ENCODE peak calls at places on chromosomes 13 and 19, in four cellular contexts. A is right atrium auricular region, C is Peyer's patch, K is small intestine. T is an unnamed sample. For H3K4me1, the result is how much of the 10 kb centered on the place peaks cover.

GRCh38 chr13:113061796-113062425 is 43.7 kb upstream of the F7 start:
- DNase-seq in A (no peak), C (no peak), K (no peak), T (no peak)

GRCh38 chr19:12834418-12834943 is at the start of gene RTBDN:
- DNase-seq in A (no peak), C (no peak), K (no peak), T (no peak)

GRCh38 chr19:10339380-10339960 is at the start of gene ICAM3:
- DNase-seq in A (no peak), C (peak), K (peak), T (peak)

GRCh38 chr13:23754506-23754905 is 134.7 kb downstream of the MIPEP start:
- DNase-seq in A (no peak), C (no peak), K (no peak), T (peak)

GRCh38 chr13:100535401-100536135 is 53.0 kb downstream of the GGACT start:
- DNase-seq in A (peak), C (no peak), K (no peak), T (no peak)

GRCh38 chr19:39409207-39409885 is 2.7 kb downstream of the ZFP36 start:
- DNase-seq in A (peak), C (peak), K (peak), T (peak)

GRCh38 chr19:15173746-15174404 is 26.9 kb downstream of the NOTCH3 start:
- DNase-seq in A (no peak), C (no peak), K (peak), T (no peak)

GRCh38 chr13:79837741-79838450 is 356.9 kb downstream of the NDFIP2 start:
- DNase-seq in A (no peak), C (no peak), K (no peak), T (no peak)

GRCh38 chr19:56987184-56987583 is 132.6 kb upstream of the USP29 start:
- DNase-seq in A (no peak), C (no peak), K (no peak), T (no peak)

GRCh38 chr19:48635966-48636858 is 967 bp downstream of the DBP start:
- DNase-seq in A (no peak), C (no peak), K (peak), T (no peak)

GRCh38 chr19:35417278-35417677 is 30.8 kb upstream of the FFAR2 start:
- DNase-seq in A (no peak), C (no peak), K (no peak), T (no peak)

GRCh38 chr19:55172741-55173140 is 6.3 kb upstream of the DNAAF3 start:
- DNase-seq in A (no peak), C (no peak), K (no peak), T (no peak)

GRCh38 chr13:100537486-100537885 is 51.1 kb downstream of the GGACT start:
- DNase-seq in A (no peak), C (peak), K (no peak), T (no peak)

GRCh38 chr13:36432106-36432544 is at the start of gene CCNA1:
- DNase-seq in A (no peak), C (peak), K (no peak), T (no peak)

GRCh38 chr13:92362717-92363116 is 863.9 kb upstream of the GPC6 start:
- DNase-seq in A (no peak), C (no peak), K (no peak), T (no peak)

GRCh38 chr19:47020992-47021496 is 1.4 kb downstream of the NPAS1 start:
- DNase-seq in A (no peak), C (no peak), K (no peak), T (no peak)

GRCh38 chr19:42242512-42243409 is at the start of gene GSK3A:
- DNase-seq in A (peak), C (peak), K (peak), T (peak)
- H3K4me1 ChIP-seq in A (half or more), C (under half), K (under half), T (half or more)

GRCh38 chr13:47144782-47145181 is 247.9 kb upstream of the HTR2A start:
- DNase-seq in A (no peak), C (no peak), K (no peak), T (no peak)

GRCh38 chr13:47148543-47148942 is 251.7 kb upstream of the HTR2A start:
- DNase-seq in A (no peak), C (no peak), K (no peak), T (no peak)

GRCh38 chr13:47146136-47146535 is 249.3 kb upstream of the HTR2A start:
- DNase-seq in A (no peak), C (no peak), K (no peak), T (no peak)

GRCh38 chr13:47147784-47148062 is 250.9 kb upstream of the HTR2A start:
- DNase-seq in A (no peak), C (no peak), K (no peak), T (no peak)

GRCh38 chr13:47146991-47147783 is 250.3 kb upstream of the HTR2A start:
- DNase-seq in A (no peak), C (no peak), K (no peak), T (no peak)
- H3K27ac ChIP-seq in A (no peak), C (no peak), K (no peak), T (no peak)

GRCh38 chr13:75831389-75831788 is 195.3 kb downstream of the LMO7 start:
- DNase-seq in A (no peak), C (no peak), K (no peak), T (no peak)
- H3K4me1 ChIP-seq in A (under half), C (under half), K (under half), T (under half)

GRCh38 chr13:111005808-111006494 is 91.1 kb upstream of the ANKRD10 start:
- DNase-seq in A (no peak), C (no peak), K (no peak), T (no peak)
- H3K27ac ChIP-seq in A (peak), C (peak), K (peak), T (no peak)

GRCh38 chr19:18507021-18507726 is 14.7 kb downstream of the ELL start:
- DNase-seq in A (no peak), C (peak), K (peak), T (peak)
- H3K4me1 ChIP-seq in A (half or more), C (under half), K (under half), T (half or more)